ENCODE peak calls at places on chromosomes 4 and X, in ten cellular contexts. One of them, this sample, is unnamed.

GRCh38 chrX:69603566-69604194 is 12.2 kb upstream of the EDA start:
- DNase-seq in iris pigment epithelial cell: no peak
- DNase-seq in NCI-H1092 treated with DMSO at 0.1 percent for 48 hours: no peak
- DNase-seq in ovary: peak
- DNase-seq in tibial nerve: no peak
- DNase-seq in GM12892: no peak
- DNase-seq in mammary epithelial cell: no peak
- DNase-seq in breast epithelium: no peak
- DNase-seq in nucleus accumbens: no peak
- DNase-seq in HS-5: no peak
- DNase-seq in this sample: no peak

GRCh38 chr4:156799121-156799589 is 172.4 kb downstream of the PDGFC start:
- DNase-seq in iris pigment epithelial cell: peak
- DNase-seq in NCI-H1092 treated with DMSO at 0.1 percent for 48 hours: no peak
- DNase-seq in ovary: no peak
- DNase-seq in tibial nerve: no peak
- DNase-seq in GM12892: no peak
- DNase-seq in mammary epithelial cell: peak
- DNase-seq in breast epithelium: no peak
- DNase-seq in nucleus accumbens: no peak
- DNase-seq in HS-5: peak
- DNase-seq in this sample: peak

GRCh38 chr4:75895744-75896314 is 6.4 kb downstream of the PPEF2 start:
- DNase-seq in iris pigment epithelial cell: peak
- DNase-seq in NCI-H1092 treated with DMSO at 0.1 percent for 48 hours: peak
- DNase-seq in ovary: no peak
- DNase-seq in tibial nerve: no peak
- DNase-seq in GM12892: peak
- DNase-seq in mammary epithelial cell: peak
- DNase-seq in breast epithelium: no peak
- DNase-seq in nucleus accumbens: no peak
- DNase-seq in HS-5: no peak
- DNase-seq in this sample: peak

GRCh38 chr4:74433541-74434172 is 11.3 kb upstream of the AREG start:
- DNase-seq in iris pigment epithelial cell: no peak
- DNase-seq in NCI-H1092 treated with DMSO at 0.1 percent for 48 hours: no peak
- DNase-seq in ovary: no peak
- DNase-seq in tibial nerve: no peak
- DNase-seq in GM12892: no peak
- DNase-seq in mammary epithelial cell: no peak
- DNase-seq in breast epithelium: no peak
- DNase-seq in nucleus accumbens: no peak
- DNase-seq in HS-5: no peak
- DNase-seq in this sample: peak

GRCh38 chrX:85213792-85214530 is 29.6 kb downstream of the SATL1 start:
- DNase-seq in iris pigment epithelial cell: no peak
- DNase-seq in NCI-H1092 treated with DMSO at 0.1 percent for 48 hours: no peak
- DNase-seq in ovary: no peak
- DNase-seq in tibial nerve: no peak
- DNase-seq in GM12892: no peak
- DNase-seq in mammary epithelial cell: no peak
- DNase-seq in breast epithelium: no peak
- DNase-seq in nucleus accumbens: no peak
- DNase-seq in HS-5: no peak
- DNase-seq in this sample: no peak

GRCh38 chr4:2303686-2304320 is 41.9 kb upstream of the MXD4 start:
- DNase-seq in iris pigment epithelial cell: no peak
- DNase-seq in NCI-H1092 treated with DMSO at 0.1 percent for 48 hours: no peak
- DNase-seq in ovary: no peak
- DNase-seq in tibial nerve: no peak
- DNase-seq in GM12892: no peak
- DNase-seq in mammary epithelial cell: no peak
- DNase-seq in breast epithelium: no peak
- DNase-seq in nucleus accumbens: no peak
- DNase-seq in HS-5: no peak
- DNase-seq in this sample: no peak

GRCh38 chr4:139721789-139722188 is 56.2 kb downstream of the MGST2 start:
- DNase-seq in iris pigment epithelial cell: no peak
- DNase-seq in NCI-H1092 treated with DMSO at 0.1 percent for 48 hours: no peak
- DNase-seq in ovary: no peak
- DNase-seq in tibial nerve: no peak
- DNase-seq in GM12892: no peak
- DNase-seq in mammary epithelial cell: no peak
- DNase-seq in breast epithelium: no peak
- DNase-seq in nucleus accumbens: no peak
- DNase-seq in HS-5: no peak
- DNase-seq in this sample: no peak

GRCh38 chr4:9979101-9979815 is 42.0 kb downstream of the SLC2A9 start:
- DNase-seq in iris pigment epithelial cell: no peak
- DNase-seq in NCI-H1092 treated with DMSO at 0.1 percent for 48 hours: no peak
- DNase-seq in ovary: no peak
- DNase-seq in tibial nerve: no peak
- DNase-seq in GM12892: no peak
- DNase-seq in mammary epithelial cell: no peak
- DNase-seq in breast epithelium: no peak
- DNase-seq in nucleus accumbens: no peak
- DNase-seq in HS-5: no peak
- DNase-seq in this sample: no peak

GRCh38 chr4:98166025-98166730 is 22.9 kb upstream of the STPG2 start:
- DNase-seq in iris pigment epithelial cell: peak
- DNase-seq in NCI-H1092 treated with DMSO at 0.1 percent for 48 hours: no peak
- DNase-seq in ovary: no peak
- DNase-seq in tibial nerve: no peak
- DNase-seq in GM12892: no peak
- DNase-seq in mammary epithelial cell: peak
- DNase-seq in breast epithelium: peak
- DNase-seq in nucleus accumbens: no peak
- DNase-seq in HS-5: no peak
- DNase-seq in this sample: peak

GRCh38 chrX:86148024-86148511 is at the start of gene DACH2:
- DNase-seq in iris pigment epithelial cell: peak
- DNase-seq in NCI-H1092 treated with DMSO at 0.1 percent for 48 hours: peak
- DNase-seq in ovary: peak
- DNase-seq in tibial nerve: peak
- DNase-seq in GM12892: peak
- DNase-seq in mammary epithelial cell: peak
- DNase-seq in breast epithelium: peak
- DNase-seq in nucleus accumbens: peak
- DNase-seq in HS-5: no peak
- DNase-seq in this sample: peak

GRCh38 chr4:88985088-88985779 is 71.8 kb downstream of the FAM13A start:
- DNase-seq in iris pigment epithelial cell: peak
- DNase-seq in NCI-H1092 treated with DMSO at 0.1 percent for 48 hours: no peak
- DNase-seq in ovary: no peak
- DNase-seq in tibial nerve: no peak
- DNase-seq in GM12892: no peak
- DNase-seq in mammary epithelial cell: peak
- DNase-seq in breast epithelium: no peak
- DNase-seq in nucleus accumbens: no peak
- DNase-seq in HS-5: peak
- DNase-seq in this sample: peak

GRCh38 chr4:101774807-101775206 is 15.7 kb upstream of the BANK1 start:
- DNase-seq in iris pigment epithelial cell: peak
- DNase-seq in NCI-H1092 treated with DMSO at 0.1 percent for 48 hours: no peak
- DNase-seq in ovary: no peak
- DNase-seq in tibial nerve: no peak
- DNase-seq in GM12892: no peak
- DNase-seq in mammary epithelial cell: no peak
- DNase-seq in breast epithelium: no peak
- DNase-seq in nucleus accumbens: no peak
- DNase-seq in HS-5: peak
- DNase-seq in this sample: no peak

GRCh38 chr4:24736066-24736465 is 59.3 kb upstream of the SOD3 start:
- DNase-seq in iris pigment epithelial cell: peak
- DNase-seq in NCI-H1092 treated with DMSO at 0.1 percent for 48 hours: no peak
- DNase-seq in ovary: no peak
- DNase-seq in tibial nerve: no peak
- DNase-seq in GM12892: no peak
- DNase-seq in mammary epithelial cell: peak
- DNase-seq in breast epithelium: no peak
- DNase-seq in nucleus accumbens: no peak
- DNase-seq in HS-5: no peak
- DNase-seq in this sample: peak

GRCh38 chr4:111849726-111850284 is 295.4 kb upstream of the FAM241A start:
- DNase-seq in iris pigment epithelial cell: peak
- DNase-seq in NCI-H1092 treated with DMSO at 0.1 percent for 48 hours: no peak
- DNase-seq in ovary: no peak
- DNase-seq in tibial nerve: no peak
- DNase-seq in GM12892: no peak
- DNase-seq in mammary epithelial cell: no peak
- DNase-seq in breast epithelium: no peak
- DNase-seq in nucleus accumbens: no peak
- DNase-seq in HS-5: no peak
- DNase-seq in this sample: peak

GRCh38 chr4:2691952-2692435 is 64.1 kb downstream of the TNIP2 start:
- DNase-seq in iris pigment epithelial cell: no peak
- DNase-seq in NCI-H1092 treated with DMSO at 0.1 percent for 48 hours: no peak
- DNase-seq in ovary: no peak
- DNase-seq in tibial nerve: no peak
- DNase-seq in GM12892: no peak
- DNase-seq in mammary epithelial cell: no peak
- DNase-seq in breast epithelium: no peak
- DNase-seq in nucleus accumbens: no peak
- DNase-seq in HS-5: no peak
- DNase-seq in this sample: no peak

GRCh38 chrX:154327026-154327820 is 31.6 kb downstream of the TKTL1 start:
- DNase-seq in iris pigment epithelial cell: no peak
- DNase-seq in NCI-H1092 treated with DMSO at 0.1 percent for 48 hours: no peak
- DNase-seq in ovary: no peak
- DNase-seq in tibial nerve: no peak
- DNase-seq in GM12892: no peak
- DNase-seq in mammary epithelial cell: no peak
- DNase-seq in breast epithelium: no peak
- DNase-seq in nucleus accumbens: no peak
- DNase-seq in HS-5: no peak
- DNase-seq in this sample: no peak